ENCODE peak calls at places on chromosomes 2 and 18, in five cellular contexts. V is dorsolateral prefrontal cortex, O is fibroblast of lung, G is astrocyte of the spinal cord, M is brain microvascular endothelial cell. Z is an unnamed sample.

GRCh38 chr2:36785179-36785795 is 88.8 kb downstream of the VIT start:
- DNase-seq in V (no peak), O (peak), G (peak), M (peak), Z (peak)

GRCh38 chr18:23918395-23919032 is 96.0 kb upstream of the TTC39C start:
- DNase-seq in V (peak), O (peak), G (peak), M (peak), Z (peak)

GRCh38 chr2:68931799-68932198 is 20.9 kb downstream of the GKN2 start:
- DNase-seq in V (no peak), O (no peak), G (no peak), M (no peak), Z (no peak)

GRCh38 chr2:133497261-133497893 is 70.9 kb downstream of the NCKAP5 start:
- DNase-seq in V (no peak), O (peak), G (no peak), M (no peak), Z (no peak)

GRCh38 chr2:216765810-216766259 is 70.5 kb upstream of the IGFBP5 start:
- DNase-seq in V (no peak), O (no peak), G (no peak), M (no peak), Z (no peak)

GRCh38 chr2:53018830-53019425 is 748.7 kb upstream of the CHAC2 start:
- DNase-seq in V (no peak), O (no peak), G (peak), M (no peak), Z (no peak)

GRCh38 chr2:178066890-178067669 is 5.5 kb downstream of the PDE11A start:
- DNase-seq in V (no peak), O (peak), G (no peak), M (no peak), Z (no peak)

GRCh38 chr2:149129433-149129832 is 90.9 kb downstream of the LYPD6B start:
- DNase-seq in V (no peak), O (peak), G (peak), M (no peak), Z (peak)

GRCh38 chr2:68774569-68775271 is 40.1 kb downstream of the ARHGAP25 start:
- DNase-seq in V (peak), O (peak), G (no peak), M (no peak), Z (peak)

GRCh38 chr2:59236723-59237122 is 995.6 kb upstream of the FANCL start:
- DNase-seq in V (no peak), O (no peak), G (no peak), M (no peak), Z (no peak)

GRCh38 chr18:59520569-59520968 is 161.5 kb upstream of the LMAN1 start:
- DNase-seq in V (no peak), O (no peak), G (no peak), M (no peak), Z (no peak)

GRCh38 chr2:8999047-8999446 is 4.4 kb downstream of the MBOAT2 start:
- DNase-seq in V (no peak), O (no peak), G (no peak), M (no peak), Z (no peak)

GRCh38 chr2:64017811-64018714 is 1.2 kb downstream of the VPS54 start:
- DNase-seq in V (no peak), O (peak), G (peak), M (no peak), Z (peak)

GRCh38 chr18:77632738-77633137 is 383.1 kb downstream of the GALR1 start:
- DNase-seq in V (no peak), O (no peak), G (no peak), M (no peak), Z (no peak)

GRCh38 chr18:6881034-6881800 is 151.7 kb downstream of the ARHGAP28 start:
- DNase-seq in V (no peak), O (peak), G (no peak), M (no peak), Z (no peak)

GRCh38 chr2:227888289-227888688 is 16.9 kb downstream of the DAW1 start:
- DNase-seq in V (no peak), O (no peak), G (no peak), M (no peak), Z (no peak)

GRCh38 chr18:58852629-58853028 is 12.0 kb upstream of the ZNF532 start:
- DNase-seq in V (no peak), O (no peak), G (no peak), M (no peak), Z (no peak)

GRCh38 chr2:203826704-203827103 is 40.9 kb upstream of the CTLA4 start:
- DNase-seq in V (no peak), O (peak), G (no peak), M (no peak), Z (no peak)

GRCh38 chr18:63271881-63272299 is 47.7 kb downstream of the BCL2 start:
- DNase-seq in V (no peak), O (no peak), G (no peak), M (no peak), Z (no peak)

GRCh38 chr2:4679391-4679790 is 976.0 kb downstream of the DCDC2C start:
- DNase-seq in V (no peak), O (no peak), G (no peak), M (no peak), Z (no peak)

GRCh38 chr2:191383486-191383885 is 138.3 kb downstream of the MYO1B start:
- DNase-seq in V (no peak), O (no peak), G (no peak), M (no peak), Z (no peak)

GRCh38 chr2:222598611-222599010 is 57.3 kb downstream of the FARSB start:
- DNase-seq in V (no peak), O (no peak), G (no peak), M (no peak), Z (no peak)

GRCh38 chr18:78982186-78982585 is 2.6 kb downstream of the SALL3 start:
- DNase-seq in V (no peak), O (peak), G (peak), M (no peak), Z (no peak)

GRCh38 chr18:78986018-78986481 is 6.4 kb downstream of the SALL3 start:
- DNase-seq in V (no peak), O (peak), G (peak), M (no peak), Z (no peak)

GRCh38 chr18:78981652-78981955 is 2.0 kb downstream of the SALL3 start:
- DNase-seq in V (no peak), O (no peak), G (no peak), M (no peak), Z (no peak)

GRCh38 chr18:78983530-78983929 is 3.9 kb downstream of the SALL3 start:
- DNase-seq in V (no peak), O (peak), G (peak), M (no peak), Z (no peak)

DNA sequence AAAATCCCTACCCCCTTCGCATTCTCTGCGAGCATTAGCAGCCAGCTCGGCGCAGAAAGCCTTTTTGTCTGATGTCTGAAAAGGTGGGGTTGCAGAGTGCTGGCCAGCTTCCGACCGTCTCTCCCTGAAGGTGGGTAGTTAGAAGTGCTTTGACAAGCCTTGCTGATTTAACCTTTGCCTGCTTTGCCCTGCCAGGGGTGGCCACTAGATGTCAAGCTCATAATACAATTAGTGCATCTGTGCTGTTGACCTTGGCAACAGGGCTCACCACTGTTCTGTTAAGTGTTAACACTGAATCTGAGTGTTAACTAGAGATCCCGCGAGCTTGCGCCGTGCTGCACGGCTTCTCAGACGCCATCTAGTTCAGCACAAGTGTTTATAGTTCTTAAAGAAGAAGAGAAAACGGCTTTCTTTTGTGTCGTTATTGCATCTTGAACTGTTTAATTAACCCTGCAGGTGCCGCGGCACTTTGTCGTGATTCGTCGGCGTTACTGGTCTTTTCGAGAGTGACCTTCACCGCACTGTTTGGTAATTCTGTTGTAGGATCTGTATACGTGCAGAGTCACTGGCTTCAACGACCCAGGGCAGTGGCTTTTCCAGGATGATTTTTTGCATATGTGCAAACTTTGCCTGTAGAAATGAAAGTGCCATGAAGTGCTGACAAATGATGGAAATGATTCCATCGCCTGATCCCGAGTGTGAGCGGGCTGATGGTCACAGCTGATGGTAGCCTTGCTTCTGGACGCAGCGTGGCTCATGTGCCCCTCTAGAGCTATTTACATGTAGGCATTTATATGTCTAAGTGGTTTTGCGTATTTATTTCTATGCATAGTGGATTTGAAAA is 5.5 kb downstream of the SALL3 start:
- DNase-seq in V (no peak), O (peak), G (peak), M (no peak), Z (peak)
- H3K4me3 ChIP-seq in V (no peak), O (no peak), G (peak), M (no peak), Z (no peak)

GRCh38 chr2:102449370-102449974 is 23.6 kb upstream of the SLC9A4 start:
- DNase-seq in V (peak), O (peak), G (peak), M (peak), Z (peak)
- TF ChIP-seq CTCF in V (peak), O (peak), G (peak), M (peak), Z (peak)

DNA sequence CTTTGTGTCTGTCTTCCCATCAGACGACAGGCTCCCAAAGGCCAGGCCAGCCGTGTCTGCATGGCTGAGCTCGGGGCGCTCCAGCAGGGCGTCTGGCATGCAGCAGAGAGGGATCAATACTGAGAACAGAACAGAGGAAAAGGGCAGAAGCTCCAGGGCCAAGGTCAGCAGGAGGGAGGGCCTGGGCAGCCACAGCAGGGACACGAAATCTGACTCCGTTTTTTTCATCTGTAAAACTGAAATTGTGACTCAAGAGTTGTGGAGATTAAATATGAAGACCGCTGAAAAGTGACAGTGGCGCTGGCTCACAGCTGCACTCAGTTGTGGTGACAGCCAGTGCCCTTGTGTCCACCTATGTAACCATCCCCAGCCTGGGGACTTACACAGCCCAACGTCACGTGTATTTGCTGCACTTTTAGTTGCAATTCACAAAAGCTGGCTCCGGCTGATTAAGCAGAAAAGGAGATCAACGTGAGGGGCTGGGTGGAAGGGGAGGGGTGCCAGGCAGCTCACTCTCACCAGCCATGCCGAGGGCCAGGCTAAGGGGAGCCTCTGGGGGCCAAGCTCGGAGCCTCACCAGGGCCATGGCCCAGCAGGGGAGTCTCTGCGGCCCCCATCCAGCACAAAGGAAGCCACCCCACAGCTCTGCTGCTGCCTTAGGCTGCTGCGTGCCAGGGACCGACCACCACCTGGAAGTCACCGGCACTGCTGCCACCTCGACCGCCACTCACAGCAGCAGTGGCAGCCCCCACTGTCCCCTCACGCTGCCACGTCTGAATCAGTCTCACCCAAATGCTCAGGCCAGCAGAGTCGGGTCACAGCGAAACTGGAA is 74.7 kb downstream of the EIPR1 start:
- DNase-seq in V (no peak), O (no peak), G (no peak), M (no peak), Z (no peak)
- H3K4me3 ChIP-seq in V (peak), O (peak), G (peak), M (peak), Z (no peak)

GRCh38 chr2:200194746-200195145 is 111.7 kb upstream of the SPATS2L start:
- DNase-seq in V (no peak), O (no peak), G (no peak), M (no peak), Z (no peak)

GRCh38 chr2:200203381-200203827 is 103.1 kb upstream of the SPATS2L start:
- DNase-seq in V (no peak), O (peak), G (no peak), M (no peak), Z (no peak)

GRCh38 chr2:200199005-200199404 is 107.5 kb upstream of the SPATS2L start:
- DNase-seq in V (no peak), O (no peak), G (no peak), M (no peak), Z (peak)

GRCh38 chr2:200193791-200194190 is 112.7 kb upstream of the SPATS2L start:
- DNase-seq in V (no peak), O (no peak), G (no peak), M (no peak), Z (peak)

GRCh38 chr2:200199576-200200263 is 106.8 kb upstream of the SPATS2L start:
- DNase-seq in V (no peak), O (peak), G (no peak), M (no peak), Z (peak)
- TF ChIP-seq CTCF in V (no peak), O (no peak), G (no peak), M (peak), Z (no peak)

GRCh38 chr2:130756041-130756720 is 841 bp downstream of the AMER3 start:
- DNase-seq in V (peak), O (peak), G (peak), M (no peak), Z (no peak)
- H3K4me3 ChIP-seq in V (peak), O (no peak), G (no peak), M (no peak), Z (no peak)

GRCh38 chr2:73112026-73112912 is 479 bp downstream of the RAB11FIP5 start:
- DNase-seq in V (no peak), O (peak), G (peak), M (no peak), Z (no peak)
- TF ChIP-seq CTCF in V (no peak), O (no peak), G (no peak), M (no peak), Z (no peak)

GRCh38 chr2:24489942-24490673 is 946 bp upstream of the NCOA1 start:
- DNase-seq in V (no peak), O (peak), G (peak), M (no peak), Z (no peak)
- H3K4me3 ChIP-seq in V (peak), O (peak), G (peak), M (peak), Z (peak)

GRCh38 chr2:31729065-31729439 is 148.3 kb upstream of the SRD5A2 start:
- DNase-seq in V (no peak), O (no peak), G (no peak), M (no peak), Z (peak)

GRCh38 chr2:31725444-31725843 is 144.7 kb upstream of the SRD5A2 start:
- DNase-seq in V (no peak), O (no peak), G (no peak), M (no peak), Z (no peak)

GRCh38 chr2:31728406-31729064 is 147.8 kb upstream of the SRD5A2 start:
- DNase-seq in V (no peak), O (no peak), G (no peak), M (no peak), Z (no peak)

DNA sequence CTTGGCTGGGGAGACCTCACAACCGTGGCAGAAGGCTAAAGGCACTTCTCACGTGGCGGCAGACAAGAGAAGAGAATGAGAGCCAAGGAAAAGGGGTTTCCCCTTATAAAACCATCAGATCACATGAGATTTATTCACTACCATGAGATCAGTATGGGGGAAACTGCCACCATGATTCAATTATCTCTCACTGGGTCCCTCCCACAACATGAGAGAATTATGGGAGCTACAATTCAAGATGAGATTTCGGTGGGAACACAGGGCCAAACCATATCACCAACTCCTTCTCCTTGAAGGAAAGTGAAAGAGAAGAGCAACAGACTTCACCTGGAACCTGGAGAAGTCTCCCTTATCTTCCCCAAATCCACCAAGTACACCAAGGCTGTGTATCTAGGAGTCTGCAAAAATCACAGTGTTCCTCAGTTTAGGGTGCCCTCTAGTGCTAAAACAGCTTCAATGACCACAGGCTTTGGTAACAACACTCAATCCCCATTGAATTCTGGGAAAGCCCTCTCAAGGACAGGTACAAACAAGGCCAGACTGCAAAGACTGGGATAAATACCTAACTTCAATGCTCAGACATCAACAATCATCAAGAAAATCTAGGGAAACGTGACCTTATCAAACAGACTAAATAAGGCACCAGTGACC is 148.8 kb upstream of the SRD5A2 start:
- DNase-seq in V (no peak), O (peak), G (no peak), M (peak), Z (peak)
- TF ChIP-seq CTCF in V (no peak), O (peak), G (no peak), M (peak), Z (peak)